ENCODE peak calls at places on chromosomes 13 and 19, in nine cellular contexts. W, E, Q, K, F, D, Y, J and A are unnamed samples.

GRCh38 chr13:79481685-79482052 is 714 bp downstream of the NDFIP2 start:
- DNase-seq in W (peak), E (no peak), Q (no peak), K (peak), F (no peak), D (no peak), Y (no peak), J (no peak), A (no peak)

GRCh38 chr13:100876044-100876403 is 201.4 kb upstream of the TMTC4 start:
- DNase-seq in W (no peak), E (no peak), Q (no peak), K (no peak), F (no peak), D (no peak), Y (no peak), J (no peak), A (no peak)

GRCh38 chr19:47227347-47228167 is 3.4 kb downstream of the BBC3 start:
- DNase-seq in W (no peak), E (peak), Q (peak), K (peak), F (peak), D (peak), Y (no peak), J (peak), A (peak)

GRCh38 chr13:101875717-101876393 is 423.4 kb downstream of the ITGBL1 start:
- DNase-seq in W (peak), E (no peak), Q (no peak), K (peak), F (no peak), D (peak), Y (no peak), J (no peak), A (no peak)

GRCh38 chr13:107743523-107743922 is 471.8 kb downstream of the LIG4 start:
- DNase-seq in W (no peak), E (no peak), Q (no peak), K (no peak), F (no peak), D (no peak), Y (no peak), J (no peak), A (no peak)

GRCh38 chr13:28564030-28564429 is 69.1 kb upstream of the FLT1 start:
- DNase-seq in W (peak), E (no peak), Q (no peak), K (no peak), F (no peak), D (no peak), Y (no peak), J (no peak), A (no peak)

GRCh38 chr19:7263521-7263920 is 30.7 kb downstream of the INSR start:
- DNase-seq in W (no peak), E (no peak), Q (no peak), K (no peak), F (no peak), D (no peak), Y (no peak), J (no peak), A (no peak)

GRCh38 chr13:63699948-63700347 is 2284.3 kb upstream of the PCDH20 start:
- DNase-seq in W (no peak), E (no peak), Q (no peak), K (no peak), F (no peak), D (no peak), Y (no peak), J (no peak), A (no peak)

GRCh38 chr19:3284759-3285646 is 60.5 kb downstream of the CELF5 start:
- DNase-seq in W (peak), E (peak), Q (no peak), K (peak), F (peak), D (peak), Y (peak), J (no peak), A (peak)

GRCh38 chr13:101303512-101303911 is 112.8 kb downstream of the NALCN start:
- DNase-seq in W (no peak), E (no peak), Q (no peak), K (peak), F (no peak), D (no peak), Y (no peak), J (no peak), A (no peak)

GRCh38 chr13:32938907-32939306 is 77.3 kb upstream of the KL start:
- DNase-seq in W (no peak), E (no peak), Q (no peak), K (peak), F (no peak), D (peak), Y (no peak), J (no peak), A (no peak)

GRCh38 chr13:98371624-98372023 is 194.6 kb upstream of the RNF113B start:
- DNase-seq in W (no peak), E (no peak), Q (no peak), K (no peak), F (no peak), D (no peak), Y (no peak), J (no peak), A (no peak)
- H3K27ac ChIP-seq in W (no peak), E (no peak), Q (no peak), K (peak), F (peak), D (peak), Y (no peak), J (no peak), A (no peak)

GRCh38 chr19:49688531-49689132 is 762 bp upstream of the ADM5 start:
- DNase-seq in W (no peak), E (no peak), Q (no peak), K (no peak), F (no peak), D (no peak), Y (no peak), J (no peak), A (no peak)
- H3K27ac ChIP-seq in W (no peak), E (no peak), Q (no peak), K (no peak), F (peak), D (no peak), Y (no peak), J (no peak), A (no peak)

DNA sequence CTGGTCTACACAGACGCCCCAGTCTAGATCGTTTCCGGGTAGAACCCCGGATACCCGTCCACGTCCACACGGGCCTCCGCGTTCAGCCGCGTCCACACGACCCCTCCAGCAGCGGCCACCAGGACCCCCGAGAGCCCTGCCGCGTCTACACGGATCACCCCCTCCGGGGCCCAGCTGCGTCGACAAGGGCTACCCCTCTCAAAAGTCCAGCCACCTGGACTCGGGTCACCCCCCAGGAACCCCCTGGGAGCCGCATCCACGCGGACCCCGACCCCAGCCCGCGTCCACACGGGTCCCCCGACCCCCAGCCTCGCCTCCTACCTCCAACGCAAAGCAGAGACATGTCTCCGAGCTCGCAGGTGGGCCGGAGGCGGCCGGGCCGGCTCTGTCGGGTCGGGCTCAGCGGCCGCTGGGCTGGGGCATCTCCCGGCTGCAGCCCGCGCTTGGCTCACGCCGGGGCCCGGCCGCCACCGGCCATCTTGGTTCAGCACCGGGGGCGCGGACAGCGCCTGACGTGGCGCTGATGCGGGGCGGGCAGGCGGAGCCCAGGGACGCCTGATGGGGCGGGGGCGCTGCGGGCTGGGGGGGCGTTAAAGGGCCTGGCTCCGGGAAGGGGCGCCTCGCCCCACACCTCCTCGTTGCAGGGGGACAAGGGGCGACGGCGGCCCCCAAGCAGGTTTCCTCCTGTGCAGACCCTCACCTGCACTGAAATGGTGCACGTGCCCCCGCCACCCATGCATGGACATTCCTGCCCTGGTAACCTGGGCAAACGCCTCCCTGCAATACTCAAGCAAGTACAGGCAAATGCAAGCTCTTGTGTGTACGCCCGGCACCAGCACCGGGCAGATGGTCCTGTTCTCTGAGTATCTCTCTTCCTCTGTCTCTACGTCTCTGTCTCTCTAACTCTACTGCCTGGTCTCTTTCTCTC is at the start of gene UNC13A:
- DNase-seq in W (no peak), E (peak), Q (no peak), K (peak), F (peak), D (peak), Y (peak), J (peak), A (peak)
- H3K27ac ChIP-seq in W (no peak), E (peak), Q (no peak), K (no peak), F (no peak), D (no peak), Y (no peak), J (peak), A (no peak)

GRCh38 chr13:106567421-106568224 is at the start of gene ARGLU1:
- DNase-seq in W (peak), E (peak), Q (peak), K (peak), F (peak), D (peak), Y (peak), J (peak), A (peak)
- H3K27ac ChIP-seq in W (peak), E (peak), Q (peak), K (peak), F (peak), D (peak), Y (peak), J (peak), A (peak)

GRCh38 chr19:32124585-32124984 is 220.8 kb upstream of the ZNF507 start:
- DNase-seq in W (no peak), E (no peak), Q (no peak), K (no peak), F (no peak), D (no peak), Y (no peak), J (no peak), A (no peak)
- H3K27ac ChIP-seq in W (no peak), E (no peak), Q (no peak), K (no peak), F (no peak), D (no peak), Y (no peak), J (no peak), A (no peak)

GRCh38 chr19:13888281-13888680 is 11.3 kb downstream of the NANOS3 start:
- DNase-seq in W (peak), E (no peak), Q (no peak), K (no peak), F (no peak), D (no peak), Y (no peak), J (no peak), A (no peak)

GRCh38 chr19:13884726-13885591 is 8.0 kb downstream of the NANOS3 start:
- DNase-seq in W (peak), E (no peak), Q (no peak), K (no peak), F (no peak), D (no peak), Y (no peak), J (no peak), A (no peak)

GRCh38 chr19:13885826-13886365 is 9.0 kb downstream of the NANOS3 start:
- DNase-seq in W (no peak), E (no peak), Q (no peak), K (no peak), F (no peak), D (no peak), Y (no peak), J (no peak), A (no peak)

GRCh38 chr19:13887529-13887928 is 10.6 kb downstream of the NANOS3 start:
- DNase-seq in W (peak), E (no peak), Q (no peak), K (peak), F (no peak), D (no peak), Y (no peak), J (no peak), A (no peak)

GRCh38 chr19:13887039-13887438 is 10.1 kb downstream of the NANOS3 start:
- DNase-seq in W (peak), E (no peak), Q (no peak), K (peak), F (no peak), D (no peak), Y (no peak), J (no peak), A (no peak)
- H3K27ac ChIP-seq in W (no peak), E (no peak), Q (no peak), K (no peak), F (no peak), D (no peak), Y (no peak), J (no peak), A (no peak)

GRCh38 chr19:45498411-45499195 is at the start of gene PPM1N:
- DNase-seq in W (no peak), E (peak), Q (no peak), K (peak), F (peak), D (no peak), Y (peak), J (peak), A (peak)
- H3K27ac ChIP-seq in W (no peak), E (peak), Q (no peak), K (no peak), F (no peak), D (no peak), Y (peak), J (no peak), A (no peak)

DNA sequence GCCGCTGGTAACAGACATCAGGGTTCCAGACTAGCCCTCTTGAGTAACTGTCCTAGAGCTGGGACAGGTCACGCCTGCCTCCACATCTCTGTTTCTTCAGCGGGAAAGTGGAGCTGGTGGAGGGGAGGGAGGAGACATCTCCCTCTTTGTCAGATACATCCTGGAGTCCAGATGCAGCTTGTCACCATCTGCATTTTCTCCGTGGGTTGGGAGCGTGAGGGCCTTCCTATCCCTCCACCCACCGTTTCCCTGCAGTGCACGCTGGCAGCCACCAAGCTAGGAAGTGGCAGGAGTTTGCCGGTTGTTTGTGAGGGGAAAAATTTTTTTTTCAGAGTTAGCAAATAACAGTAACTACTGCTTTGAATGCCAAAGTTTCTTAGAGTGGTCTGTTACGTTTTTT is 20.0 kb upstream of the SMIM17 start:
- DNase-seq in W (no peak), E (no peak), Q (no peak), K (no peak), F (no peak), D (no peak), Y (no peak), J (no peak), A (no peak)
- H3K27ac ChIP-seq in W (no peak), E (no peak), Q (no peak), K (no peak), F (no peak), D (no peak), Y (no peak), J (no peak), A (no peak)

GRCh38 chr13:48009298-48009697 is 8.2 kb upstream of the SUCLA2 start:
- DNase-seq in W (no peak), E (no peak), Q (no peak), K (peak), F (no peak), D (peak), Y (no peak), J (no peak), A (no peak)

GRCh38 chr13:48012668-48013067 is 11.6 kb upstream of the SUCLA2 start:
- DNase-seq in W (no peak), E (no peak), Q (no peak), K (no peak), F (no peak), D (no peak), Y (no peak), J (no peak), A (no peak)

GRCh38 chr13:48018637-48019036 is 17.6 kb upstream of the SUCLA2 start:
- DNase-seq in W (no peak), E (no peak), Q (no peak), K (no peak), F (no peak), D (no peak), Y (no peak), J (no peak), A (no peak)

GRCh38 chr13:48010698-48011097 is 9.6 kb upstream of the SUCLA2 start:
- DNase-seq in W (no peak), E (no peak), Q (no peak), K (no peak), F (no peak), D (no peak), Y (no peak), J (no peak), A (no peak)

GRCh38 chr13:48014359-48014758 is 13.3 kb upstream of the SUCLA2 start:
- DNase-seq in W (no peak), E (no peak), Q (no peak), K (no peak), F (no peak), D (no peak), Y (no peak), J (no peak), A (no peak)
- H3K27ac ChIP-seq in W (no peak), E (no peak), Q (no peak), K (no peak), F (no peak), D (no peak), Y (no peak), J (no peak), A (no peak)

GRCh38 chr19:1847348-1847683 is 967 bp downstream of the REXO1 start:
- DNase-seq in W (no peak), E (no peak), Q (no peak), K (no peak), F (no peak), D (no peak), Y (no peak), J (no peak), A (no peak)

GRCh38 chr19:1848399-1849131 is at the start of gene REXO1:
- DNase-seq in W (peak), E (peak), Q (peak), K (peak), F (peak), D (peak), Y (peak), J (peak), A (peak)

GRCh38 chr19:1849999-1850398 is 1.7 kb upstream of the REXO1 start:
- DNase-seq in W (no peak), E (no peak), Q (no peak), K (no peak), F (no peak), D (no peak), Y (no peak), J (no peak), A (no peak)

GRCh38 chr19:1847684-1848398 is 442 bp downstream of the REXO1 start:
- DNase-seq in W (peak), E (no peak), Q (no peak), K (peak), F (peak), D (peak), Y (peak), J (no peak), A (no peak)

GRCh38 chr19:1849132-1849474 is 820 bp upstream of the REXO1 start:
- DNase-seq in W (no peak), E (no peak), Q (no peak), K (no peak), F (no peak), D (no peak), Y (no peak), J (no peak), A (no peak)
- H3K27ac ChIP-seq in W (no peak), E (no peak), Q (no peak), K (no peak), F (no peak), D (no peak), Y (peak), J (no peak), A (peak)